ENCODE peak calls at places on chromosomes 3 and 15, in nine cellular contexts. One of them, this sample, is unnamed.

GRCh38 chr3:10248184-10248983 is at the start of gene TATDN2:
- DNase-seq in T47D: peak
- DNase-seq in T-cell: peak
- DNase-seq in kidney epithelial cell: peak
- DNase-seq in A172: peak
- DNase-seq in SK-N-DZ: peak
- DNase-seq in AG10803: peak
- DNase-seq in T-helper 22 cell: peak
- DNase-seq in stimulated activated naive B cell treated with anti-CD40 and anti-IgM and Interleukin-4, amounts not matched to agents 10 μg/mL and 1 μg/mL and 100 μg/mL, for 72 hours: peak
- DNase-seq in this sample: peak

GRCh38 chr3:74883690-74884089 is 269.2 kb upstream of the CNTN3 start:
- DNase-seq in T47D: peak
- DNase-seq in T-cell: no peak
- DNase-seq in kidney epithelial cell: no peak
- DNase-seq in A172: no peak
- DNase-seq in SK-N-DZ: peak
- DNase-seq in AG10803: peak
- DNase-seq in T-helper 22 cell: no peak
- DNase-seq in stimulated activated naive B cell treated with anti-CD40 and anti-IgM and Interleukin-4, amounts not matched to agents 10 μg/mL and 1 μg/mL and 100 μg/mL, for 72 hours: no peak
- DNase-seq in this sample: no peak

GRCh38 chr3:197201840-197202452 is 96.5 kb downstream of the DLG1 start:
- DNase-seq in T47D: no peak
- DNase-seq in T-cell: no peak
- DNase-seq in kidney epithelial cell: no peak
- DNase-seq in A172: no peak
- DNase-seq in SK-N-DZ: no peak
- DNase-seq in AG10803: no peak
- DNase-seq in T-helper 22 cell: no peak
- DNase-seq in stimulated activated naive B cell treated with anti-CD40 and anti-IgM and Interleukin-4, amounts not matched to agents 10 μg/mL and 1 μg/mL and 100 μg/mL, for 72 hours: no peak
- DNase-seq in this sample: no peak

GRCh38 chr3:50675179-50676030 is 678 bp downstream of the DOCK3 start:
- DNase-seq in T47D: peak
- DNase-seq in T-cell: peak
- DNase-seq in kidney epithelial cell: no peak
- DNase-seq in A172: no peak
- DNase-seq in SK-N-DZ: peak
- DNase-seq in AG10803: no peak
- DNase-seq in T-helper 22 cell: no peak
- DNase-seq in stimulated activated naive B cell treated with anti-CD40 and anti-IgM and Interleukin-4, amounts not matched to agents 10 μg/mL and 1 μg/mL and 100 μg/mL, for 72 hours: peak
- DNase-seq in this sample: no peak

GRCh38 chr3:16060945-16061344 is 113.5 kb upstream of the GALNT15 start:
- DNase-seq in T47D: no peak
- DNase-seq in T-cell: no peak
- DNase-seq in kidney epithelial cell: no peak
- DNase-seq in A172: peak
- DNase-seq in SK-N-DZ: no peak
- DNase-seq in AG10803: peak
- DNase-seq in T-helper 22 cell: no peak
- DNase-seq in stimulated activated naive B cell treated with anti-CD40 and anti-IgM and Interleukin-4, amounts not matched to agents 10 μg/mL and 1 μg/mL and 100 μg/mL, for 72 hours: no peak
- DNase-seq in this sample: no peak

GRCh38 chr15:40106203-40107161 is 2.2 kb downstream of the BMF start:
- DNase-seq in T47D: peak
- DNase-seq in T-cell: no peak
- DNase-seq in kidney epithelial cell: no peak
- DNase-seq in A172: no peak
- DNase-seq in SK-N-DZ: no peak
- DNase-seq in AG10803: peak
- DNase-seq in T-helper 22 cell: no peak
- DNase-seq in stimulated activated naive B cell treated with anti-CD40 and anti-IgM and Interleukin-4, amounts not matched to agents 10 μg/mL and 1 μg/mL and 100 μg/mL, for 72 hours: peak
- DNase-seq in this sample: peak

GRCh38 chr3:133880287-133880686 is 15.4 kb downstream of the RAB6B start:
- DNase-seq in T47D: no peak
- DNase-seq in T-cell: no peak
- DNase-seq in kidney epithelial cell: no peak
- DNase-seq in A172: no peak
- DNase-seq in SK-N-DZ: no peak
- DNase-seq in AG10803: no peak
- DNase-seq in T-helper 22 cell: no peak
- DNase-seq in stimulated activated naive B cell treated with anti-CD40 and anti-IgM and Interleukin-4, amounts not matched to agents 10 μg/mL and 1 μg/mL and 100 μg/mL, for 72 hours: no peak
- DNase-seq in this sample: no peak

GRCh38 chr3:87900061-87900460 is 158.7 kb downstream of the CGGBP1 start:
- DNase-seq in T47D: peak
- DNase-seq in T-cell: no peak
- DNase-seq in kidney epithelial cell: no peak
- DNase-seq in A172: no peak
- DNase-seq in SK-N-DZ: no peak
- DNase-seq in AG10803: no peak
- DNase-seq in T-helper 22 cell: no peak
- DNase-seq in stimulated activated naive B cell treated with anti-CD40 and anti-IgM and Interleukin-4, amounts not matched to agents 10 μg/mL and 1 μg/mL and 100 μg/mL, for 72 hours: no peak
- DNase-seq in this sample: no peak

GRCh38 chr3:132256984-132257383 is 60.2 kb upstream of the ACP3 start:
- DNase-seq in T47D: peak
- DNase-seq in T-cell: no peak
- DNase-seq in kidney epithelial cell: no peak
- DNase-seq in A172: peak
- DNase-seq in SK-N-DZ: peak
- DNase-seq in AG10803: peak
- DNase-seq in T-helper 22 cell: no peak
- DNase-seq in stimulated activated naive B cell treated with anti-CD40 and anti-IgM and Interleukin-4, amounts not matched to agents 10 μg/mL and 1 μg/mL and 100 μg/mL, for 72 hours: no peak
- DNase-seq in this sample: no peak

GRCh38 chr3:66393486-66394260 is 107.1 kb downstream of the LRIG1 start:
- DNase-seq in T47D: no peak
- DNase-seq in T-cell: peak
- DNase-seq in kidney epithelial cell: no peak
- DNase-seq in A172: no peak
- DNase-seq in SK-N-DZ: no peak
- DNase-seq in AG10803: peak
- DNase-seq in T-helper 22 cell: peak
- DNase-seq in stimulated activated naive B cell treated with anti-CD40 and anti-IgM and Interleukin-4, amounts not matched to agents 10 μg/mL and 1 μg/mL and 100 μg/mL, for 72 hours: peak
- DNase-seq in this sample: no peak

GRCh38 chr15:29613951-29614382 is 208.3 kb downstream of the TJP1 start:
- DNase-seq in T47D: peak
- DNase-seq in T-cell: no peak
- DNase-seq in kidney epithelial cell: no peak
- DNase-seq in A172: no peak
- DNase-seq in SK-N-DZ: peak
- DNase-seq in AG10803: no peak
- DNase-seq in T-helper 22 cell: no peak
- DNase-seq in stimulated activated naive B cell treated with anti-CD40 and anti-IgM and Interleukin-4, amounts not matched to agents 10 μg/mL and 1 μg/mL and 100 μg/mL, for 72 hours: no peak
- DNase-seq in this sample: no peak

GRCh38 chr3:127690823-127691452 is 18.2 kb downstream of the ABTB1 start:
- DNase-seq in T47D: peak
- DNase-seq in T-cell: no peak
- DNase-seq in kidney epithelial cell: no peak
- DNase-seq in A172: peak
- DNase-seq in SK-N-DZ: peak
- DNase-seq in AG10803: peak
- DNase-seq in T-helper 22 cell: no peak
- DNase-seq in stimulated activated naive B cell treated with anti-CD40 and anti-IgM and Interleukin-4, amounts not matched to agents 10 μg/mL and 1 μg/mL and 100 μg/mL, for 72 hours: peak
- DNase-seq in this sample: no peak

GRCh38 chr15:45573961-45574629 is 13.1 kb upstream of the BLOC1S6 start:
- DNase-seq in T47D: peak
- DNase-seq in T-cell: no peak
- DNase-seq in kidney epithelial cell: no peak
- DNase-seq in A172: peak
- DNase-seq in SK-N-DZ: peak
- DNase-seq in AG10803: peak
- DNase-seq in T-helper 22 cell: no peak
- DNase-seq in stimulated activated naive B cell treated with anti-CD40 and anti-IgM and Interleukin-4, amounts not matched to agents 10 μg/mL and 1 μg/mL and 100 μg/mL, for 72 hours: no peak
- DNase-seq in this sample: no peak

GRCh38 chr3:65354880-65355279 is 667.1 kb upstream of the ADAMTS9 start:
- DNase-seq in T47D: no peak
- DNase-seq in T-cell: no peak
- DNase-seq in kidney epithelial cell: no peak
- DNase-seq in A172: no peak
- DNase-seq in SK-N-DZ: no peak
- DNase-seq in AG10803: no peak
- DNase-seq in T-helper 22 cell: no peak
- DNase-seq in stimulated activated naive B cell treated with anti-CD40 and anti-IgM and Interleukin-4, amounts not matched to agents 10 μg/mL and 1 μg/mL and 100 μg/mL, for 72 hours: no peak
- DNase-seq in this sample: no peak

GRCh38 chr15:89785064-89785770 is 9.1 kb downstream of the MESP2 start:
- DNase-seq in T47D: peak
- DNase-seq in T-cell: no peak
- DNase-seq in kidney epithelial cell: no peak
- DNase-seq in A172: no peak
- DNase-seq in SK-N-DZ: no peak
- DNase-seq in AG10803: no peak
- DNase-seq in T-helper 22 cell: no peak
- DNase-seq in stimulated activated naive B cell treated with anti-CD40 and anti-IgM and Interleukin-4, amounts not matched to agents 10 μg/mL and 1 μg/mL and 100 μg/mL, for 72 hours: no peak
- DNase-seq in this sample: no peak

GRCh38 chr3:98893740-98894139 is 7.8 kb downstream of the DCBLD2 start:
- DNase-seq in T47D: no peak
- DNase-seq in T-cell: no peak
- DNase-seq in kidney epithelial cell: no peak
- DNase-seq in A172: peak
- DNase-seq in SK-N-DZ: peak
- DNase-seq in AG10803: no peak
- DNase-seq in T-helper 22 cell: no peak
- DNase-seq in stimulated activated naive B cell treated with anti-CD40 and anti-IgM and Interleukin-4, amounts not matched to agents 10 μg/mL and 1 μg/mL and 100 μg/mL, for 72 hours: no peak
- DNase-seq in this sample: no peak

GRCh38 chr3:128395046-128395445 is 71.6 kb downstream of the DNAJB8 start:
- DNase-seq in T47D: no peak
- DNase-seq in T-cell: no peak
- DNase-seq in kidney epithelial cell: no peak
- DNase-seq in A172: no peak
- DNase-seq in SK-N-DZ: no peak
- DNase-seq in AG10803: no peak
- DNase-seq in T-helper 22 cell: no peak
- DNase-seq in stimulated activated naive B cell treated with anti-CD40 and anti-IgM and Interleukin-4, amounts not matched to agents 10 μg/mL and 1 μg/mL and 100 μg/mL, for 72 hours: no peak
- DNase-seq in this sample: no peak

GRCh38 chr3:21825684-21826083 is 74.7 kb upstream of the ZNF385D start:
- DNase-seq in T47D: no peak
- DNase-seq in T-cell: no peak
- DNase-seq in kidney epithelial cell: no peak
- DNase-seq in A172: no peak
- DNase-seq in SK-N-DZ: no peak
- DNase-seq in AG10803: no peak
- DNase-seq in T-helper 22 cell: no peak
- DNase-seq in stimulated activated naive B cell treated with anti-CD40 and anti-IgM and Interleukin-4, amounts not matched to agents 10 μg/mL and 1 μg/mL and 100 μg/mL, for 72 hours: no peak
- DNase-seq in this sample: no peak

GRCh38 chr3:160226026-160226739 is 961 bp downstream of the C3orf80 start:
- DNase-seq in T47D: no peak
- DNase-seq in T-cell: no peak
- DNase-seq in kidney epithelial cell: no peak
- DNase-seq in A172: no peak
- DNase-seq in SK-N-DZ: peak
- DNase-seq in AG10803: no peak
- DNase-seq in T-helper 22 cell: no peak
- DNase-seq in stimulated activated naive B cell treated with anti-CD40 and anti-IgM and Interleukin-4, amounts not matched to agents 10 μg/mL and 1 μg/mL and 100 μg/mL, for 72 hours: no peak
- DNase-seq in this sample: no peak

GRCh38 chr3:97504463-97504862 is 260.1 kb upstream of the ARL6 start:
- DNase-seq in T47D: no peak
- DNase-seq in T-cell: no peak
- DNase-seq in kidney epithelial cell: no peak
- DNase-seq in A172: no peak
- DNase-seq in SK-N-DZ: no peak
- DNase-seq in AG10803: no peak
- DNase-seq in T-helper 22 cell: no peak
- DNase-seq in stimulated activated naive B cell treated with anti-CD40 and anti-IgM and Interleukin-4, amounts not matched to agents 10 μg/mL and 1 μg/mL and 100 μg/mL, for 72 hours: no peak
- DNase-seq in this sample: no peak

GRCh38 chr15:77009176-77009575 is 14.2 kb downstream of the PSTPIP1 start:
- DNase-seq in T47D: no peak
- DNase-seq in T-cell: no peak
- DNase-seq in kidney epithelial cell: no peak
- DNase-seq in A172: no peak
- DNase-seq in SK-N-DZ: no peak
- DNase-seq in AG10803: no peak
- DNase-seq in T-helper 22 cell: no peak
- DNase-seq in stimulated activated naive B cell treated with anti-CD40 and anti-IgM and Interleukin-4, amounts not matched to agents 10 μg/mL and 1 μg/mL and 100 μg/mL, for 72 hours: no peak
- DNase-seq in this sample: no peak

GRCh38 chr15:80217327-80217900 is 34.6 kb downstream of the CTXND1 start:
- DNase-seq in T47D: no peak
- DNase-seq in T-cell: no peak
- DNase-seq in kidney epithelial cell: no peak
- DNase-seq in A172: no peak
- DNase-seq in SK-N-DZ: no peak
- DNase-seq in AG10803: no peak
- DNase-seq in T-helper 22 cell: no peak
- DNase-seq in stimulated activated naive B cell treated with anti-CD40 and anti-IgM and Interleukin-4, amounts not matched to agents 10 μg/mL and 1 μg/mL and 100 μg/mL, for 72 hours: no peak
- DNase-seq in this sample: no peak

GRCh38 chr3:139934557-139935070 is 371 bp upstream of the CLSTN2 start:
- DNase-seq in T47D: peak
- DNase-seq in T-cell: no peak
- DNase-seq in kidney epithelial cell: peak
- DNase-seq in A172: peak
- DNase-seq in SK-N-DZ: peak
- DNase-seq in AG10803: no peak
- DNase-seq in T-helper 22 cell: no peak
- DNase-seq in stimulated activated naive B cell treated with anti-CD40 and anti-IgM and Interleukin-4, amounts not matched to agents 10 μg/mL and 1 μg/mL and 100 μg/mL, for 72 hours: no peak
- DNase-seq in this sample: no peak

GRCh38 chr3:135083756-135084155 is 288.7 kb downstream of the EPHB1 start:
- DNase-seq in T47D: no peak
- DNase-seq in T-cell: no peak
- DNase-seq in kidney epithelial cell: no peak
- DNase-seq in A172: no peak
- DNase-seq in SK-N-DZ: no peak
- DNase-seq in AG10803: no peak
- DNase-seq in T-helper 22 cell: no peak
- DNase-seq in stimulated activated naive B cell treated with anti-CD40 and anti-IgM and Interleukin-4, amounts not matched to agents 10 μg/mL and 1 μg/mL and 100 μg/mL, for 72 hours: no peak
- DNase-seq in this sample: no peak

GRCh38 chr3:40645883-40646282 is 121.1 kb downstream of the ZNF621 start:
- DNase-seq in T47D: no peak
- DNase-seq in T-cell: no peak
- DNase-seq in kidney epithelial cell: peak
- DNase-seq in A172: no peak
- DNase-seq in SK-N-DZ: no peak
- DNase-seq in AG10803: no peak
- DNase-seq in T-helper 22 cell: no peak
- DNase-seq in stimulated activated naive B cell treated with anti-CD40 and anti-IgM and Interleukin-4, amounts not matched to agents 10 μg/mL and 1 μg/mL and 100 μg/mL, for 72 hours: no peak
- DNase-seq in this sample: no peak

GRCh38 chr15:42732095-42732827 is 4.7 kb downstream of the CDAN1 start:
- DNase-seq in T47D: no peak
- DNase-seq in T-cell: no peak
- DNase-seq in kidney epithelial cell: no peak
- DNase-seq in A172: no peak
- DNase-seq in SK-N-DZ: no peak
- DNase-seq in AG10803: no peak
- DNase-seq in T-helper 22 cell: no peak
- DNase-seq in stimulated activated naive B cell treated with anti-CD40 and anti-IgM and Interleukin-4, amounts not matched to agents 10 μg/mL and 1 μg/mL and 100 μg/mL, for 72 hours: no peak
- DNase-seq in this sample: no peak

GRCh38 chr3:59247402-59247841 is 197.6 kb upstream of the CFAP20DC start:
- DNase-seq in T47D: peak
- DNase-seq in T-cell: no peak
- DNase-seq in kidney epithelial cell: no peak
- DNase-seq in A172: peak
- DNase-seq in SK-N-DZ: no peak
- DNase-seq in AG10803: no peak
- DNase-seq in T-helper 22 cell: no peak
- DNase-seq in stimulated activated naive B cell treated with anti-CD40 and anti-IgM and Interleukin-4, amounts not matched to agents 10 μg/mL and 1 μg/mL and 100 μg/mL, for 72 hours: no peak
- DNase-seq in this sample: peak

GRCh38 chr3:184015381-184016019 is 2.2 kb downstream of the ABCC5 start:
- DNase-seq in T47D: no peak
- DNase-seq in T-cell: no peak
- DNase-seq in kidney epithelial cell: no peak
- DNase-seq in A172: no peak
- DNase-seq in SK-N-DZ: peak
- DNase-seq in AG10803: no peak
- DNase-seq in T-helper 22 cell: no peak
- DNase-seq in stimulated activated naive B cell treated with anti-CD40 and anti-IgM and Interleukin-4, amounts not matched to agents 10 μg/mL and 1 μg/mL and 100 μg/mL, for 72 hours: no peak
- DNase-seq in this sample: no peak

GRCh38 chr15:28923726-28924280 is 38.0 kb downstream of the APBA2 start:
- DNase-seq in T47D: no peak
- DNase-seq in T-cell: no peak
- DNase-seq in kidney epithelial cell: no peak
- DNase-seq in A172: no peak
- DNase-seq in SK-N-DZ: no peak
- DNase-seq in AG10803: no peak
- DNase-seq in T-helper 22 cell: no peak
- DNase-seq in stimulated activated naive B cell treated with anti-CD40 and anti-IgM and Interleukin-4, amounts not matched to agents 10 μg/mL and 1 μg/mL and 100 μg/mL, for 72 hours: no peak
- DNase-seq in this sample: no peak

GRCh38 chr3:77746892-77747291 is 707.0 kb downstream of the ROBO2 start:
- DNase-seq in T47D: no peak
- DNase-seq in T-cell: no peak
- DNase-seq in kidney epithelial cell: no peak
- DNase-seq in A172: no peak
- DNase-seq in SK-N-DZ: no peak
- DNase-seq in AG10803: no peak
- DNase-seq in T-helper 22 cell: no peak
- DNase-seq in stimulated activated naive B cell treated with anti-CD40 and anti-IgM and Interleukin-4, amounts not matched to agents 10 μg/mL and 1 μg/mL and 100 μg/mL, for 72 hours: no peak
- DNase-seq in this sample: no peak

GRCh38 chr3:126911162-126912026 is 71.5 kb upstream of the PLXNA1 start:
- DNase-seq in T47D: no peak
- DNase-seq in T-cell: peak
- DNase-seq in kidney epithelial cell: peak
- DNase-seq in A172: peak
- DNase-seq in SK-N-DZ: no peak
- DNase-seq in AG10803: peak
- DNase-seq in T-helper 22 cell: peak
- DNase-seq in stimulated activated naive B cell treated with anti-CD40 and anti-IgM and Interleukin-4, amounts not matched to agents 10 μg/mL and 1 μg/mL and 100 μg/mL, for 72 hours: peak
- DNase-seq in this sample: peak